ENCODE peak calls at places on chromosomes 1 and 21, in seven cellular contexts. S is fibroblast of the aortic adventitia; G is activated CD4-positive, CD25-positive, alpha-beta regulatory T cell; D is NCI-H1092; F is foreskin fibroblast; Q is ascending aorta; N is activated CD8-positive, alpha-beta T cell treated with anti-CD3 and anti-CD28 coated beads for 36 hours. X is an unnamed sample.
A peak's percentile ranks its signal among the peaks of the same experiment; 100 is the strongest.

GRCh38 chr1:110620250-110620615 is 14.1 kb upstream of the KCNA2 start:
- DNase-seq in G (no peak), F (no peak), Q (no peak), D (no peak), N (no peak), S (no peak), X (no peak)

GRCh38 chr1:155128755-155129473 is 1.2 kb downstream of the EFNA1 start:
- DNase-seq in D (no peak), N (no peak), F (no peak), G (no peak), Q (no peak), S (no peak), X (no peak)

GRCh38 chr1:90795396-90795795 is 78.3 kb upstream of the BARHL2 start:
- DNase-seq in G (no peak), D (no peak), S (no peak), N (no peak), F (no peak), Q (no peak), X (no peak)

GRCh38 chr1:10291705-10292104 is 81.3 kb downstream of the KIF1B start:
- DNase-seq in D (no peak), N (no peak), F (no peak), S (no peak), G (no peak), Q (no peak), X (no peak)

GRCh38 chr1:8404450-8405370 is 86.8 kb downstream of the SLC45A1 start:
- DNase-seq in D (no peak), F (no peak), S (no peak), G (no peak), N (no peak), Q (no peak), X (no peak)

GRCh38 chr1:17244826-17245740 is 3.8 kb upstream of the PADI3 start:
- DNase-seq in D (no peak), G (no peak), Q (no peak), F (no peak), S (no peak), N (no peak), X (no peak)

GRCh38 chr1:192831706-192832355 is 23.0 kb downstream of the RGS2 start:
- DNase-seq in Q (no peak), F (no peak), G (no peak), D (no peak), S (peak; percentile 44), N (no peak), X (peak; percentile 18)

GRCh38 chr1:226644541-226645176 is 94.4 kb downstream of the ITPKB start:
- DNase-seq in D (no peak), S (no peak), G (no peak), F (no peak), Q (no peak), N (peak; percentile 47), X (no peak)

GRCh38 chr1:40532844-40533424 is 1.5 kb downstream of the ZNF684 start:
- DNase-seq in N (peak; percentile 48), F (peak; percentile 22), S (peak; percentile 65), Q (no peak), G (no peak), D (no peak), X (peak; percentile 60)

GRCh38 chr1:28027660-28028059 is 60.8 kb downstream of the EYA3 start:
- DNase-seq in F (no peak), S (no peak), N (no peak), D (no peak), G (no peak), Q (no peak), X (no peak)

GRCh38 chr1:46806196-46807020 is 7.6 kb downstream of the CYP4B1 start:
- DNase-seq in S (peak; percentile 2), F (peak; percentile 6), N (no peak), Q (no peak), G (no peak), D (no peak), X (peak; percentile 38)

GRCh38 chr1:221331263-221332183 is 410.4 kb downstream of the DUSP10 start:
- DNase-seq in Q (no peak), D (no peak), N (no peak), G (no peak), F (no peak), S (no peak), X (no peak)

GRCh38 chr1:930633-931138 is 7.0 kb downstream of the SAMD11 start:
- DNase-seq in F (no peak), Q (no peak), S (no peak), D (no peak), G (no peak), N (no peak), X (no peak)

GRCh38 chr1:159200759-159201158 is 3.9 kb upstream of the ACKR1 start:
- DNase-seq in F (no peak), D (no peak), Q (no peak), N (no peak), G (no peak), S (no peak), X (no peak)

GRCh38 chr1:66327582-66327981 is 206.4 kb upstream of the SGIP1 start:
- DNase-seq in D (no peak), Q (no peak), G (no peak), N (no peak), S (no peak), F (no peak), X (no peak)

GRCh38 chr1:6873298-6874015 is 88.2 kb downstream of the CAMTA1 start:
- DNase-seq in D (no peak), Q (no peak), N (no peak), S (peak; percentile 35), G (no peak), F (no peak), X (no peak)

GRCh38 chr21:29371464-29371863 is 72.7 kb downstream of the BACH1 start:
- DNase-seq in N (peak; percentile 25), F (no peak), S (no peak), Q (no peak), D (no peak), G (no peak), X (no peak)

GRCh38 chr1:209805341-209805781 is 581 bp downstream of the IRF6 start:
- DNase-seq in G (no peak), D (no peak), Q (no peak), S (no peak), F (no peak), N (no peak), X (no peak)

GRCh38 chr1:18575620-18576019 is 55.0 kb upstream of the PAX7 start:
- DNase-seq in Q (no peak), D (peak; percentile 67), N (peak; percentile 65), G (peak; percentile 28), F (no peak), S (no peak), X (peak; percentile 76)

GRCh38 chr1:200895448-200895799 is 724 bp downstream of the INAVA start:
- DNase-seq in N (no peak), S (no peak), D (no peak), G (no peak), Q (no peak), F (no peak), X (no peak)

GRCh38 chr1:65668368-65668767 is 124.3 kb upstream of the PDE4B start:
- DNase-seq in N (no peak), Q (no peak), F (no peak), G (no peak), D (no peak), S (no peak), X (no peak)

GRCh38 chr21:42295845-42296244 is 19.4 kb downstream of the TFF3 start:
- DNase-seq in S (no peak), D (no peak), N (no peak), Q (no peak), G (no peak), F (no peak), X (no peak)

GRCh38 chr1:166354411-166354810 is 187.6 kb upstream of the FAM78B start:
- DNase-seq in F (no peak), N (no peak), G (no peak), D (no peak), Q (no peak), S (no peak), X (no peak)

GRCh38 chr1:92299477-92300125 is 742 bp downstream of the RPAP2 start:
- DNase-seq in S (peak; percentile 18), Q (no peak), N (no peak), F (no peak), G (no peak), D (no peak), X (no peak)